ENCODE peak calls at places on chromosomes 3 and 15, in five cellular contexts. K, M, G, R and B are unnamed samples. For H3K36me3, the result is how much of the 10 kb centered on the place peaks cover.

GRCh38 chr15:37370938-37371337 is 270.6 kb upstream of the MEIS2 start:
- DNase-seq in K (no peak), M (no peak), G (no peak), R (no peak), B (no peak)

GRCh38 chr3:179071161-179071568 is 444 bp downstream of the ZMAT3 start:
- DNase-seq in K (no peak), M (no peak), G (no peak), R (no peak), B (no peak)

GRCh38 chr15:77521206-77521605 is 100.5 kb downstream of the HMG20A start:
- DNase-seq in K (no peak), M (no peak), G (no peak), R (no peak), B (no peak)

GRCh38 chr15:74242296-74242929 is 6.3 kb downstream of the CCDC33 start:
- DNase-seq in K (no peak), M (no peak), G (no peak), R (peak), B (no peak)

GRCh38 chr3:27532931-27533607 is 48.9 kb upstream of the SLC4A7 start:
- DNase-seq in K (no peak), M (no peak), G (no peak), R (no peak), B (no peak)

GRCh38 chr3:65146149-65146548 is 458.3 kb upstream of the ADAMTS9 start:
- DNase-seq in K (no peak), M (no peak), G (no peak), R (peak), B (peak)

GRCh38 chr3:114758828-114759709 is 388.0 kb downstream of the ZBTB20 start:
- DNase-seq in K (no peak), M (no peak), G (no peak), R (peak), B (no peak)

GRCh38 chr3:139935071-139935865 is at the start of gene CLSTN2:
- DNase-seq in K (no peak), M (peak), G (peak), R (peak), B (no peak)

GRCh38 chr3:52892290-52892624 is 5.1 kb downstream of the STIMATE start:
- DNase-seq in K (no peak), M (no peak), G (no peak), R (peak), B (no peak)

GRCh38 chr3:13189639-13190375 is 116.6 kb upstream of the IQSEC1 start:
- DNase-seq in K (no peak), M (peak), G (no peak), R (no peak), B (no peak)

GRCh38 chr3:132464066-132464465 is 46.8 kb downstream of the DNAJC13 start:
- DNase-seq in K (no peak), M (no peak), G (no peak), R (no peak), B (no peak)

GRCh38 chr3:186413615-186414415 is 51.8 kb upstream of the DGKG start:
- DNase-seq in K (no peak), M (no peak), G (peak), R (peak), B (peak)

GRCh38 chr3:194184265-194184751 is 48.4 kb downstream of the HES1 start:
- DNase-seq in K (no peak), M (no peak), G (no peak), R (no peak), B (no peak)

GRCh38 chr3:101811875-101812274 is 32.9 kb downstream of the NXPE3 start:
- DNase-seq in K (no peak), M (no peak), G (no peak), R (no peak), B (no peak)

GRCh38 chr15:70336425-70337009 is 238.8 kb upstream of the TLE3 start:
- DNase-seq in K (no peak), M (no peak), G (no peak), R (no peak), B (no peak)

GRCh38 chr3:33437556-33438283 is 2.5 kb downstream of the UBP1 start:
- DNase-seq in K (no peak), M (no peak), G (peak), R (peak), B (no peak)

GRCh38 chr15:49145651-49146609 is 9.5 kb downstream of the COPS2 start:
- DNase-seq in K (no peak), M (no peak), G (peak), R (peak), B (no peak)

GRCh38 chr3:130929827-130930226 is 35.9 kb downstream of the ATP2C1 start:
- DNase-seq in K (no peak), M (no peak), G (no peak), R (no peak), B (no peak)

GRCh38 chr3:66486646-66487045 is 14.2 kb downstream of the LRIG1 start:
- DNase-seq in K (no peak), M (no peak), G (no peak), R (no peak), B (no peak)

GRCh38 chr3:192727032-192727847 is at the start of gene FGF12:
- DNase-seq in K (no peak), M (peak), G (peak), R (peak), B (peak)

GRCh38 chr3:8988791-8989558 is 25.7 kb upstream of the RAD18 start:
- DNase-seq in K (no peak), M (no peak), G (no peak), R (no peak), B (no peak)

GRCh38 chr3:158742861-158743260 is 10.6 kb upstream of the RARRES1 start:
- DNase-seq in K (no peak), M (no peak), G (no peak), R (no peak), B (no peak)

GRCh38 chr3:127710473-127710941 is 37.8 kb downstream of the ABTB1 start:
- DNase-seq in K (no peak), M (no peak), G (no peak), R (peak), B (no peak)

GRCh38 chr3:71495708-71496472 is 87.6 kb downstream of the FOXP1 start:
- DNase-seq in K (no peak), M (no peak), G (no peak), R (no peak), B (no peak)

GRCh38 chr3:77947671-77948070 is 907.8 kb downstream of the ROBO2 start:
- DNase-seq in K (no peak), M (no peak), G (no peak), R (no peak), B (no peak)

GRCh38 chr3:99920530-99921376 is 103.1 kb downstream of the CMSS1 start:
- DNase-seq in K (no peak), M (no peak), G (peak), R (peak), B (no peak)

GRCh38 chr15:48415036-48415886 is 84.0 kb downstream of the DUT start:
- DNase-seq in K (no peak), M (peak), G (no peak), R (no peak), B (no peak)

GRCh38 chr3:186888569-186888968 is 41.8 kb upstream of the ST6GAL1 start:
- DNase-seq in K (no peak), M (no peak), G (peak), R (no peak), B (no peak)

GRCh38 chr15:86634146-86634545 is 554.5 kb downstream of the AGBL1 start:
- DNase-seq in K (no peak), M (no peak), G (no peak), R (no peak), B (no peak)

GRCh38 chr15:69482686-69483256 is 30.2 kb downstream of the RPLP1 start:
- DNase-seq in K (no peak), M (no peak), G (no peak), R (peak), B (peak)

GRCh38 chr3:16849795-16850194 is 35.0 kb upstream of the PLCL2 start:
- DNase-seq in K (no peak), M (no peak), G (no peak), R (no peak), B (no peak)

GRCh38 chr3:115697263-115698053 is 74.1 kb downstream of the GAP43 start:
- DNase-seq in K (no peak), M (no peak), G (no peak), R (no peak), B (no peak)

GRCh38 chr3:37990527-37990926 is at the start of gene VILL:
- DNase-seq in K (no peak), M (peak), G (no peak), R (peak), B (no peak)

GRCh38 chr15:84947947-84948830 is 33.5 kb upstream of the PDE8A start:
- DNase-seq in K (no peak), M (no peak), G (peak), R (peak), B (no peak)

GRCh38 chr3:110814170-110815007 is 257.2 kb upstream of the NECTIN3 start:
- DNase-seq in K (no peak), M (no peak), G (no peak), R (no peak), B (no peak)

GRCh38 chr3:107431048-107431297 is 53.7 kb downstream of the CCDC54 start:
- DNase-seq in K (no peak), M (no peak), G (peak), R (no peak), B (peak)

GRCh38 chr3:128532007-128532983 is 39.3 kb upstream of the GATA2 start:
- DNase-seq in K (no peak), M (no peak), G (no peak), R (no peak), B (no peak)

GRCh38 chr3:31917303-31917903 is 63.7 kb downstream of the OSBPL10 start:
- DNase-seq in K (no peak), M (no peak), G (no peak), R (no peak), B (no peak)

GRCh38 chr3:19757773-19758172 is 176.2 kb downstream of the EFHB start:
- DNase-seq in K (no peak), M (no peak), G (no peak), R (no peak), B (no peak)

GRCh38 chr15:63481105-63481810 is 23.1 kb upstream of the USP3 start:
- DNase-seq in K (no peak), M (no peak), G (no peak), R (no peak), B (no peak)
- H3K27ac ChIP-seq in K (no peak), M (no peak), G (no peak), R (no peak), B (no peak)

DNA sequence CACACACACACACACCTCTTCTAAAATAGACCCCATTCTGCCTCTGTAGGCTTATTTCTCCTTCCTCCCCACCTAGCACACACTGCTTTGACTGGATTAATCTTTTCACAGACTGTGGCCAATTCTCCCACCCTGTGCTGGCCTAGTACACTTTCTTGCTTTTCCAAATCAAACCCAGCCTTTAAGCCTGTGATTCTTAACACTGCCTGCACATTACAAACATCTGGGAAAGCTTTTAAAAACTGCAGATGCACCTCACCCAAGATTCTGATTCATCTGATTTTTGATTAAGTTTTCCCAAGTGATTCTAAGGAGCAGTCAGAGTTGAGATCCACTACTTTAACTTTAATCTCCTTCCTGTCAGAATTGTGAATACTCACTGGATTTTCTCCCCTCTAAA is 12.8 kb downstream of the CSNK1G1 start:
- DNase-seq in K (no peak), M (no peak), G (no peak), R (no peak), B (no peak)
- H3K36me3 ChIP-seq in K (under half), M (under half), G (under half), R (under half), B (under half)

DNA sequence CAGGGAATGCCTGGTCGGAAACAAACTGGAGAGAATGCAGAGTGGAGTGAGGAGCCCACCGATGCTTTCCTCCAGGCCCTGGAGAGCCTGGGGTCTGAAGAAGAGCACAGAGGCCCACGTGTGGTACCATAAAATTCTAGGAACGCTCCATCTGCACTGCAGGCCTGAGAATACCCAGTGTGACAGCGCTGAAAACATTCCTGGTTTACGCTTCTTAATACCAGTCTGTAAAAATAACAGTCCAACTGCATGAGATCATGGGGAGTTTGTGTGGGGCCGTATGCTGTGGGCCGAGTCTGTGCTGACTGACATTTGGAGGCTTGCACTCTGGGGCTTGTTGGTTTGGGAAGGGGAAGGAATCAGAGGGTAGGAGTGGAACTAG is 270.8 kb upstream of the RGMA start:
- DNase-seq in K (no peak), M (no peak), G (no peak), R (no peak), B (no peak)
- H3K27ac ChIP-seq in K (no peak), M (no peak), G (no peak), R (no peak), B (no peak)

GRCh38 chr3:45959201-45959600 is 15.9 kb downstream of the CXCR6 start:
- DNase-seq in K (no peak), M (no peak), G (no peak), R (no peak), B (no peak)

GRCh38 chr3:45957606-45958005 is 14.3 kb downstream of the CXCR6 start:
- DNase-seq in K (no peak), M (no peak), G (no peak), R (no peak), B (no peak)

GRCh38 chr3:45958333-45958791 is 15.1 kb downstream of the CXCR6 start:
- DNase-seq in K (no peak), M (no peak), G (no peak), R (no peak), B (no peak)

GRCh38 chr3:45962033-45962432 is 18.8 kb downstream of the CXCR6 start:
- DNase-seq in K (no peak), M (no peak), G (no peak), R (no peak), B (no peak)

DNA sequence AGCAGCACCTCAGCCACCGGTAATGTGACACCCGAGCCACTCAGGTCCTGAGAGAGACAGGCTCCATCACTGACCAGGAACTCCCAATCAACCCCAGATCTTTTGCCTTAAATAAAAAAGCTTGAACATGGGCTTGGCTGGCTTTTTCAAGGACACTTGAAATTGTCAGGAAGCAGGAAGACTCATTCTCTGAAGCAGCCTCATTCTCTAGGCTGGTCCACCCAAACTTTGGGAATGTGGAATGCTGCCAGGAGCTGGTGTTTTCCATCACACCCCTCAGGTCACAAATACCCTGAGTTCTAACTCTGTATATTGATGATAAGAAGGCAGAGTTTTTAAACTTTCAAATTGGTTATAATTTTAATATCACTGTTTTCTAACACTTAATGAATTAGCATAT is 17.0 kb downstream of the CXCR6 start:
- DNase-seq in K (no peak), M (no peak), G (no peak), R (no peak), B (no peak)
- H3K36me3 ChIP-seq in K (under half), M (under half), G (half or more), R (under half), B (under half)